ENCODE peak calls at places on chromosomes 1 and 21, in four cellular contexts. J is tibial nerve; U is HFF-Myc; Q is CD8-positive, alpha-beta T cell. L is an unnamed sample.

GRCh38 chr1:205680073-205680851 is at the start of gene SLC45A3:
- DNase-seq in J (no peak), U (no peak), Q (no peak), L (no peak)

GRCh38 chr1:67624680-67625079 is 60.3 kb upstream of the GADD45A start:
- DNase-seq in Q (no peak), J (no peak), U (no peak), L (no peak)

GRCh38 chr1:60655799-60656355 is 426.5 kb upstream of the NFIA start:
- DNase-seq in J (no peak), Q (no peak), U (no peak), L (no peak)

GRCh38 chr1:150182233-150182632 is 32.5 kb downstream of the PLEKHO1 start:
- DNase-seq in Q (no peak), J (no peak), U (no peak), L (no peak)

GRCh38 chr1:235790123-235790522 is 76.6 kb downstream of the LYST start:
- DNase-seq in J (no peak), U (no peak), Q (no peak), L (no peak)

GRCh38 chr1:236144446-236145150 is 2.3 kb downstream of the GPR137B start:
- DNase-seq in Q (no peak), U (no peak), J (no peak), L (no peak)

GRCh38 chr1:93680121-93681094 is 1.2 kb downstream of the BCAR3 start:
- DNase-seq in J (peak), Q (no peak), U (peak), L (no peak)

GRCh38 chr1:6082430-6082971 is 36.8 kb downstream of the KCNAB2 start:
- DNase-seq in J (peak), Q (no peak), U (no peak), L (no peak)

GRCh38 chr1:176976236-176976635 is 188.3 kb downstream of the ASTN1 start:
- DNase-seq in Q (no peak), J (no peak), U (no peak), L (no peak)

GRCh38 chr1:4836574-4836973 is 182.2 kb downstream of the AJAP1 start:
- DNase-seq in Q (no peak), J (peak), U (no peak), L (no peak)

GRCh38 chr1:231382426-231382825 is 39.7 kb downstream of the EGLN1 start:
- DNase-seq in J (no peak), U (no peak), Q (no peak), L (no peak)

GRCh38 chr1:202144510-202145324 is at the start of gene ARL8A:
- DNase-seq in U (no peak), J (peak), Q (peak), L (no peak)

GRCh38 chr1:111789077-111789476 is 33.4 kb downstream of the DDX20 start:
- DNase-seq in U (no peak), Q (no peak), J (no peak), L (no peak)

GRCh38 chr1:181417915-181418314 is 65.4 kb upstream of the CACNA1E start:
- DNase-seq in U (no peak), Q (no peak), J (no peak), L (no peak)

GRCh38 chr1:178501705-178502329 is 5.1 kb upstream of the CLEC20A start:
- DNase-seq in U (peak), J (peak), Q (no peak), L (peak)

GRCh38 chr21:15003463-15004135 is 61.2 kb downstream of the NRIP1 start:
- DNase-seq in U (no peak), J (no peak), Q (no peak), L (no peak)

GRCh38 chr1:17845583-17845982 is 90.5 kb downstream of the ACTL8 start:
- DNase-seq in Q (no peak), U (no peak), J (no peak), L (no peak)
- H3K4me3 ChIP-seq in Q (no peak), U (no peak), J (no peak), L (no peak)

DNA sequence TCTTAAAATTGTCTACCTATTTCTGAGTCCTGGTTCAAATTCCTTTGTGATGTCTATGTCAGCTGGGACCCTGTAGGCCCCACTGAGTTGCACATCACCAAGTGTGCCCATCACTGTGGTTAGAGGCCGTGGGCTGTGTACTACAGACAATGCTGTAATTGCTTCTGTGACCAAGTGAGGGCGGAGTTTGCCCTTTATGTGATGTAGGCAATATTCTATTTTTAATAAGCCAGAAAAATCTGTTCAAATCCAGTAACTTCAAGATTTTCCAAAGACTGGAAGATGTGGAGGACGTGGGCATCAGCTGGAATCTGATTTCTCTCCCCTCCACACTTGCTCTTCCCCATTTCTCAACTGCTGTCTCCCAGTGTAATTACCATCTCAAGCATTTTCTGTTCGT is 215.4 kb downstream of the PBX1 start:
- DNase-seq in Q (no peak), U (no peak), J (no peak), L (no peak)
- TF ChIP-seq CTCF in Q (no peak), U (no peak), J (no peak), L (peak)

DNA sequence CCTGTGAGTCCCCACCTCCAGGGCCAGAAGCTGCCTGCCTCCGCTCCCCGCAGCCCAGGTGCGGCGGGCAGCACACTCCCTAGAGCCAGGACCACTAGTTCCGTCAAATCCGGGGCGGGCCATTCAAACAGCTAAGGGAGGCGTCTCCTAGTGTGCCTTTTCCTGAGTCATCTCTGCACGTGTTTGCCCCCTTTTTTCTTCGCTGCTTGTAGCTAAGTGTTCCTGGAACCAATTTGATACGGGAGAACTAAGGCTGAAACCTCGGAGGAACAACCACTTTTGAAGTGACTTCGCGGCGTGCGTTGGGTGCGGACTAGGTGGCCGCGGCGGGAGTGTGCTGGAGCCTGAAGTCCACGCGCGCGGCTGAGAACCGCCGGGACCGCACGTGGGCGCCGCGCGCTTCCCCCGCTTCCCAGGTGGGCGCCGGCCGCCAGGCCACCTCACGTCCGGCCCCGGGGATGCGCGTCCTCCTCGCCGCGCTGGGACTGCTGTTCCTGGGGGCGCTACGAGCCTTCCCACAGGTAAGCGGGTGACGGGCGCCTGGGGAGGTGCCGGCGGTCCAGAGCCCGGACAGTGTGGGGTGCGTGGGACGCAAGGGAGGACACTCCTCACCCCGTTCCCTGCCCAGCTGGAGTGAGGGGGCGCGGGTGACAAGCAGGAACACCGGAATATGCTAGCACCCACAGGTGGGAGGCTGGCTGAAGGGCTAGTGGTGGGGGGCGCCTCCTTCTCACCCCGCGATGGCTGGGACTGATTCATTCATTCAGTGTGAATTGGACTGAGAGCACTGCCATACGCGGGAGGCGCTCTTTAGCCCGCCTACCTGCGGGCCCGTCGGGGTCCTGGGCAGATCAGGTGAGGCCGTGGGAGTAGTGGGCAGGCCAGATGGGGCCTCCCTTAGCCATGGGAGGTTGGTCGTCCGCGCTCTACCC is at the start of gene TNFRSF8:
- DNase-seq in Q (no peak), U (no peak), J (no peak), L (no peak)
- H3K4me3 ChIP-seq in Q (peak), U (peak), J (no peak), L (peak)

GRCh38 chr1:25927541-25928265 is 21.5 kb upstream of the STMN1 start:
- DNase-seq in Q (no peak), J (no peak), U (no peak), L (no peak)
- TF ChIP-seq CTCF in Q (no peak), J (no peak), U (no peak), L (no peak)

GRCh38 chr21:41316641-41317392 is at the start of gene FAM3B:
- DNase-seq in J (no peak), U (no peak), Q (no peak), L (no peak)

GRCh38 chr21:41315726-41316125 is 875 bp upstream of the FAM3B start:
- DNase-seq in J (no peak), Q (no peak), U (no peak), L (no peak)

GRCh38 chr21:41318218-41318617 is 1.6 kb downstream of the FAM3B start:
- DNase-seq in J (no peak), Q (no peak), U (no peak), L (no peak)

GRCh38 chr21:41316200-41316599 is 401 bp upstream of the FAM3B start:
- DNase-seq in Q (no peak), U (no peak), J (no peak), L (no peak)

DNA sequence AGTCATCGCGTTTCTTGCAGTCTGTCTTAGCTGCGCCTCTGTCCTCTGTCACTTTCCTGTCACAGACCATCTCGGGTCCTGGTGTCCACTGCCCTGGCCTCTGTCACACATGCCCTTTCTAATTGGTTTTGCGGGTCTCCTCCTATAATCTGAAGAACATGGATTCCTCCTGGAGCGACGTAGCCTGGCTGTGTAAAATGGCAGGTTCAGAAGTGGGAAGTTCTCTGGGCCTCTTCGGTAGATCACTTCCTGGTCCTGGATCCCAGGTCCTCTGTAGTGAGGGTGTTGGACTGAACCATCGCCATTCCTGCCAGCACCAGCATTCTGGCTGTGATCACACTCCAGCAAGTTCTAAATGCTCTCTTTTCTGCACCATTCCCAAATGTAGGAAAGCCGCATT is 857 bp downstream of the FAM3B start:
- DNase-seq in Q (no peak), U (no peak), J (no peak), L (no peak)
- H3K4me3 ChIP-seq in Q (no peak), U (no peak), J (no peak), L (no peak)

L was measured in GM12864.